ENCODE peak calls at places on chromosome 19, in five cellular contexts. M is psoas muscle, O is lung, A is cardiac muscle cell, T is adrenal gland. X is an unnamed sample.

GRCh38 chr19:53878786-53879144 is 3.2 kb upstream of the PRKCG start:
- DNase-seq in O (no peak), M (no peak), A (no peak), T (no peak), X (no peak)

GRCh38 chr19:6568816-6569215 is 22.1 kb downstream of the CD70 start:
- DNase-seq in M (no peak), O (no peak), A (no peak), T (no peak), X (no peak)

GRCh38 chr19:18290250-18291018 is 9.0 kb upstream of the JUND start:
- DNase-seq in A (no peak), T (no peak), M (no peak), O (no peak), X (no peak)

GRCh38 chr19:35155981-35156672 is 1.6 kb downstream of the FXYD5 start:
- DNase-seq in T (no peak), A (no peak), M (no peak), O (no peak), X (no peak)

GRCh38 chr19:1041835-1042685 is 2.2 kb downstream of the ABCA7 start:
- DNase-seq in A (no peak), O (no peak), M (peak; percentile 83), T (no peak), X (no peak)

GRCh38 chr19:32309711-32310390 is 35.6 kb upstream of the ZNF507 start:
- DNase-seq in M (no peak), O (no peak), A (no peak), T (no peak), X (no peak)

GRCh38 chr19:801861-802496 is 4.7 kb downstream of the PTBP1 start:
- DNase-seq in O (peak; percentile 68), T (peak; percentile 78), M (peak; percentile 62), A (peak; percentile 2), X (no peak)

GRCh38 chr19:18594096-18594823 is 5.7 kb downstream of the REX1BD start:
- DNase-seq in T (peak; percentile 75), M (peak; percentile 78), A (peak; percentile 92), O (peak; percentile 57), X (no peak)

GRCh38 chr19:6424190-6424938 is at the start of gene KHSRP:
- DNase-seq in O (no peak), T (no peak), M (peak; percentile 100), A (peak; percentile 52), X (no peak)

GRCh38 chr19:18128044-18128443 is 24.9 kb upstream of the PIK3R2 start:
- DNase-seq in M (no peak), T (no peak), A (no peak), O (no peak), X (no peak)

GRCh38 chr19:54470991-54471782 is 1.9 kb downstream of the CDC42EP5 start:
- DNase-seq in T (no peak), M (peak; percentile 24), O (no peak), A (no peak), X (no peak)

GRCh38 chr19:6276447-6276846 is 3.3 kb downstream of the MLLT1 start:
- DNase-seq in O (peak; percentile 54), M (peak; percentile 75), A (peak; percentile 26), T (peak; percentile 57), X (peak; percentile 75)

GRCh38 chr19:45919678-45920077 is 5.1 kb upstream of the NANOS2 start:
- DNase-seq in M (no peak), O (no peak), T (no peak), A (no peak), X (no peak)

GRCh38 chr19:45917421-45918091 is 3.0 kb upstream of the NANOS2 start:
- DNase-seq in A (no peak), M (no peak), O (no peak), T (no peak), X (no peak)

GRCh38 chr19:45918721-45919120 is 4.1 kb upstream of the NANOS2 start:
- DNase-seq in O (no peak), A (no peak), M (no peak), T (no peak), X (no peak)

GRCh38 chr19:45922281-45922680 is 7.7 kb upstream of the NANOS2 start:
- DNase-seq in O (no peak), M (no peak), T (no peak), A (no peak), X (no peak)

DNA sequence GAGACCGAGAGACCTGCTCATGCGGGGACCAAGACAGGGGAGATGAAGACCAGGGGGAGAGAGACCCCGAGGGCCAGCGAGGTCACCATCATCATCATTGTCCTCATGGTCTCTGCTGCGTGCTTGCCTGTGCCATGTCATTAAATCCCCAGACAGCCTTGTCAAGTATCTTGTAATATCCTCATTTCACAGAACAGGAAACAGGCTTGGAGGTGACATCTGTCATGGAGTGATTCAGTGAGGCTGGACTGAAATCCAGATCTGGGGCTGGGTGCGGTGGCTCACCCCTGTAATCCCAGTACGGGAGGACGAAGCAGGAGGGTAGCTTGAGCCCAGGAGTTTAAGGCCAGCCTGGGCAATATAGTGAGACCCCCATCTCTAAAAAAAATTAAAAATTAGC is 5.9 kb upstream of the NANOS2 start:
- DNase-seq in A (no peak), O (no peak), M (no peak), T (no peak), X (no peak)
- H3K4me3 ChIP-seq in A (no peak overlapping the region), O (no peak overlapping the region), M (no peak overlapping the region), T (no peak overlapping the region), X (no peak overlapping the region)

GRCh38 chr19:12779162-12779993 is 4.0 kb upstream of the HOOK2 start:
- DNase-seq in O (no peak), T (peak; percentile 82), M (peak; percentile 75), A (peak; percentile 58), X (no peak)
- TF ChIP-seq CTCF in O (no peak), T (no peak), M (no peak), A (no peak), X (no peak)

GRCh38 chr19:38265213-38265861 is 964 bp downstream of the SPINT2 start:
- DNase-seq in O (peak; percentile 41), A (peak; percentile 30), T (no peak), M (no peak), X (no peak)
- H3K4me3 ChIP-seq in O (peak overlapping the region; percentile 47), A (peak overlapping the region; percentile 49), T (peak overlapping the region; percentile 72), M (peak overlapping the region; percentile 62), X (no peak overlapping the region)

DNA sequence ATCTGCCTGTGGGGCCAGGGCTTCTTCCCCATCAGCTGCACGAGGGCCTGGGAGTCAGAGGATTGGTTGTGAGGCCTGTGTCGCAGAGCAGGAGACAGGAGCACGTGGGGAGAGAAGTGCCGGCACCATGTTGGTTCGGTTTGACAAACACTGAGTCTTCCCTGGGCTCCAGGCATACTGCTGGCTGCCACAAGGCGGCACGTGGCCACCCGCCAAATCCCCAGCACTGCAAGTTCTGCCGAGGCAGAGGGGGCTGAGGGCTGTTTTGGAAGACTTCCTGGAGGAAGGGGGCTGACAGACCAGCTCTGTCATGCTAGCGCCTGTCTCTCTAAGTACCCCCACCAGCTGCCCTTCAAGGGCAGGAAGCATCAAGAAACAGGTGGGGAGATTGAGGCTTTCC is 9.5 kb downstream of the SHANK1 start:
- DNase-seq in M (no peak), T (no peak), A (no peak), O (no peak), X (no peak)
- TF ChIP-seq CTCF in M (no peak), T (no peak), A (peak; percentile 19), O (no peak), X (peak; percentile 19)

GRCh38 chr19:38792250-38793111 is 3.5 kb downstream of the LGALS7B start:
- DNase-seq in T (no peak), M (peak; percentile 44), O (peak; percentile 44), A (no peak), X (no peak)
- H3K4me3 ChIP-seq in T (peak overlapping the region; percentile 32), M (peak overlapping the region; percentile 21), O (no peak overlapping the region), A (no peak overlapping the region), X (no peak overlapping the region)

DNA sequence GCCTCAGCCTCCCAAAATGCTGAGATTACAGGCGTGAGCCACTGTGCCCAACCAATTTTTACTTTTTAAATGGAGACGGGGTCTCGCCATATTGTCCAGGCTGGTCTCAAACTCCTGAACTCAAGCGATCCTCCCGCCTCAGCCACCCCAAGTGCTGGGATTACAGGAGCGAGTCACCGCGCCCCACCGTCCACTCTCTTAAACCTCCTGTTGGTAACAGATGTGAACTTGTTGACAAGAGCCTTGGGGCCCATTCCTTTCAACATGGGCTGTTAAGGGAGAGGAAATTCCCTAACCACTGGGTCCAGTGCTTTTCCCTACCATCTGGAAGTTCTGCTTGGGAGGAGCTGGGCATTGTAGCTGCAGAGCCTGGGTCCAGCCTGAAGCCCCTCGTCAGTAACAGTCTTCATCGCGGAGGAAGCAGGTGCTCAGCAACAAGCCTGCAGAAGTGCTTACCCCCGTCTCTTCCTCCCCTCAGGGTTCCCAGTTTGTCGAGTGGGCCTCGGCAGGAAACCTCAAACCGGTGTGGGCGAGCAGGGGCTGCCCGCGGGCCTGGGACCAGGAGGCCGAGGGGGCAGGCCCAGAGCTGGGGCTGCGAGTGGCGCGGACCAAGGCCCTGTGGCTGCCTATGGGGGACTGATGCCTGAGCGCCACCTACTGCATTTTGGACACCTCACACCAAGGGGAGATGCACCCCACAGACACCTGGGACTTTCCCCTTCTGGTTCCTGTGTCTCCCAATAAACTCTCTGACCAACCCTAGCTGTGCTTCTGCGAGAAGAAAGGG is 4.0 kb upstream of the FLT3LG start:
- DNase-seq in O (no peak), T (no peak), A (no peak), M (no peak), X (no peak)
- TF ChIP-seq CTCF in O (peak; percentile 28), T (no peak), A (no peak), M (no peak), X (no peak)

DNA sequence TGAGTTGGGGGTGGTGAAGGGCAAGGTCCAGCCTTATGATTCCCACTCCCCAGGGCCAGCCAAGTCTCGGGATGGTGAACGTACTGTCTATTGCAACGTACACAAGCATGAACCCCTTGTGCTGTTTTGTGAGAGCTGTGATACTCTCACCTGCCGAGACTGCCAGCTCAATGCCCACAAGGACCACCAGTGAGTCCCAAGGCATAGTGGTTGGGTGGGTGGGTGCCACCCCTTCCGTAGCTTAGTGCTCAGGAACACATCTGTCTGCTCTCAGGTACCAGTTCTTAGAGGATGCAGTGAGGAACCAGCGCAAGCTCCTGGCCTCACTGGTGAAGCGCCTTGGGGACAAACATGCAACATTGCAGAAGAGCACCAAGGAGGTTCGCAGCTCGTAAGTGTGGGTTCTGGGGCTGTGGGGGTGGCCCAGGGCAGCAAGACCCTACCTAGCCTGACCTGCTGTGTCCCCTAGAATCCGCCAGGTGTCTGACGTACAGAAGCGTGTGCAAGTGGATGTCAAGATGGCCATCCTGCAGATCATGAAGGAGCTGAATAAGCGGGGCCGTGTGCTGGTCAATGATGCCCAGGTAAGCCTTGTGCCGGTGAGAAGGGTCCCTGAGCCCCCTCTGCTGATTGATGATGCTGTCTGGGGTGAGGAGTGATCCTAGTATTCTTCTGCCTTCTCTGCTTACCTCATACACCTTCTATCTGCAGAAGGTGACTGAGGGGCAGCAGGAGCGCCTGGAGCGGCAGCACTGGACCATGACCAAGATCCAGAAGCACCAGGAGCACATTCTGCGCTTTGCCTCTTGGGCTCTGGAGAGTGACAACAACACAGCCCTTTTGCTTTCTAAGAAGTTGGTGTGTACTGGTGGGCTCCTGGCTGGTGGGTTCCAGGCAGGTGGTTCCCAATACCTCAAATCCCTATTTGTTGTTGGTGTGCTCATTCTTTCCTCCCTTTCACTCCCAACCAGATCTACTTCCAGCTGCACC is 3.8 kb downstream of the TRIM28 start:
- DNase-seq in T (no peak), A (no peak), M (no peak), O (no peak), X (no peak)
- H3K4me3 ChIP-seq in T (no peak overlapping the region), A (no peak overlapping the region), M (no peak overlapping the region), O (no peak overlapping the region), X (no peak overlapping the region)

GRCh38 chr19:44141191-44142013 is at the start of gene ZNF234:
- DNase-seq in A (peak; percentile 89), M (peak; percentile 83), T (peak; percentile 87), O (peak; percentile 86), X (peak; percentile 49)
- TF ChIP-seq CTCF in A (no peak), M (no peak), T (no peak), O (no peak), X (peak; percentile 12)

X was measured in BJ.